ENCODE peak calls at places on chromosomes 13 and 19, in nine cellular contexts. N, H, V, U, B, O, K, C and A are unnamed samples.

GRCh38 chr13:79861731-79862130 is 380.8 kb downstream of the NDFIP2 start:
- DNase-seq in N (no peak), H (no peak), K (no peak), O (no peak), V (no peak), U (no peak), C (no peak), B (no peak), A (no peak)

GRCh38 chr13:37595162-37595561 is 3.4 kb downstream of the POSTN start:
- DNase-seq in B (no peak), H (no peak), O (no peak), V (no peak), U (no peak), C (peak), N (no peak), K (no peak), A (no peak)

GRCh38 chr13:47351798-47352197 is 454.9 kb upstream of the HTR2A start:
- DNase-seq in U (no peak), V (no peak), B (no peak), K (no peak), N (no peak), H (no peak), C (no peak), O (no peak), A (no peak)

GRCh38 chr19:1098177-1099051 is 3.2 kb upstream of the POLR2E start:
- DNase-seq in H (no peak), K (peak), C (no peak), O (no peak), N (peak), V (no peak), B (no peak), U (no peak), A (peak)

GRCh38 chr13:24313449-24313848 is 4.1 kb downstream of the C1QTNF9 start:
- DNase-seq in H (no peak), B (no peak), U (no peak), C (peak), K (no peak), N (peak), O (no peak), V (no peak), A (no peak)

GRCh38 chr19:3302755-3303154 is 63.6 kb upstream of the NFIC start:
- DNase-seq in O (no peak), B (no peak), C (peak), U (no peak), K (no peak), H (no peak), N (no peak), V (no peak), A (no peak)

GRCh38 chr19:51602189-51602854 is 27.9 kb downstream of the SIGLEC5 start:
- DNase-seq in C (peak), O (no peak), N (no peak), V (no peak), B (no peak), U (no peak), H (no peak), K (no peak), A (no peak)

GRCh38 chr19:42311612-42312160 is 1.4 kb upstream of the TMEM145 start:
- DNase-seq in N (no peak), H (no peak), V (no peak), O (no peak), B (no peak), C (peak), K (no peak), U (no peak), A (no peak)

GRCh38 chr13:48942131-48942530 is 33.6 kb upstream of the FNDC3A start:
- DNase-seq in O (no peak), U (no peak), V (no peak), B (no peak), N (peak), C (no peak), H (no peak), K (no peak), A (no peak)

GRCh38 chr19:45376045-45376724 is 5.8 kb upstream of the ERCC2 start:
- DNase-seq in O (peak), H (peak), N (peak), U (peak), K (no peak), V (no peak), C (peak), B (no peak), A (no peak)
- H3K27ac ChIP-seq in O (no peak), H (peak), N (peak), U (no peak), K (no peak), V (no peak), C (peak), B (no peak), A (no peak)

GRCh38 chr13:51626749-51627148 is 42.5 kb downstream of the WDFY2 start:
- DNase-seq in V (no peak), H (no peak), B (no peak), O (no peak), U (no peak), K (no peak), C (no peak), N (no peak), A (no peak)
- H3K27ac ChIP-seq in V (no peak), H (peak), B (peak), O (no peak), U (no peak), K (no peak), C (no peak), N (no peak), A (no peak)

GRCh38 chr13:32737679-32738078 is 151.4 kb downstream of the PDS5B start:
- DNase-seq in K (no peak), O (no peak), U (no peak), H (no peak), C (no peak), B (no peak), N (no peak), V (no peak), A (no peak)

GRCh38 chr13:32737111-32737571 is 150.9 kb downstream of the PDS5B start:
- DNase-seq in B (no peak), U (peak), N (no peak), C (no peak), V (no peak), K (no peak), O (no peak), H (no peak), A (no peak)

GRCh38 chr13:32734511-32734910 is 148.3 kb downstream of the PDS5B start:
- DNase-seq in C (no peak), V (no peak), N (peak), H (peak), K (no peak), U (no peak), B (no peak), O (no peak), A (no peak)

GRCh38 chr13:32736648-32737047 is 150.4 kb downstream of the PDS5B start:
- DNase-seq in B (no peak), V (no peak), H (no peak), N (no peak), K (no peak), O (no peak), C (no peak), U (no peak), A (no peak)

DNA sequence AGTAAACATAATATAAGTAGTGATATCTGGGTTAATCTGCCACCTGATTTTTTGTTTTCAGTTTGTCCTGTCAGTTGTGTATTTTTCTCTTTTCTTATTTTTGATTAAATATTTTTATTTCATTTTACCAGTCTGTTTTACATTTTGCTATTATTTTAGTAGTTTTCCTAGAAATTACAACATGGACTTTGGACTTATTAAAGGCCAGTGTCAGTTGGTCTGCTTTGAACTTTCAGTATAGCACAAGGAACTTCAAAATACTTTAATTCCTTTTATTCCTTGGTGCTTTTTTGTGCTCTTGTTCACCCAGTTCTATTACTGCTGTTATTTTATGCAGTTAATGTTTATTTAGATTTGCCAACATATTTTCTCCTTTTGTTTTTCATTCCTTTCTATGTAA is 149.6 kb downstream of the PDS5B start:
- DNase-seq in N (no peak), B (no peak), C (no peak), U (no peak), K (no peak), V (no peak), O (no peak), H (no peak), A (no peak)
- H3K27ac ChIP-seq in N (no peak), B (no peak), C (no peak), U (peak), K (peak), V (peak), O (no peak), H (no peak), A (no peak)

DNA sequence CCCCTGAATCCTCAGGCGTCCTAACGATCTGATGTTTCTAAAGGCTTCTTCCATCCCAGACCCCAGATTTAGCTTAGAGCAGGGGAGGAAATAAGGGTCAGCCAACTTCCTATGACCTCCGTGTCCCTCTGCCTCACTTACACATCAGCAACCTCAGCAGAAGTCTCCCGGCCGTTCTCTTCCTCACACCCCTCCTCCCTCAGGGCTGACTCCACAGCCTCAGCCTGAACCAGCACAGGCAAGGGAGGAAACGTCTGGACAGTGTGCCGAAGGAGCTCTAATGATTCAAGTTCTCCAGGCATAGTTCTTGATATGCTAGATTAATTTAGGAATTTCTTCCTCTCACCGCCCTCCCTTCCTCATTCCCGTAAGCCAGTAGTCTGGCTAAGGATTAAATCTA is 121.4 kb downstream of the NUFIP1 start:
- DNase-seq in H (no peak), O (peak), K (peak), C (no peak), N (no peak), U (no peak), B (no peak), V (no peak), A (no peak)
- H3K27ac ChIP-seq in H (no peak), O (no peak), K (no peak), C (no peak), N (no peak), U (peak), B (no peak), V (no peak), A (no peak)

GRCh38 chr19:32130241-32130753 is 215.1 kb upstream of the ZNF507 start:
- DNase-seq in O (no peak), V (no peak), N (no peak), K (no peak), C (no peak), H (no peak), U (peak), B (no peak), A (no peak)

GRCh38 chr19:32131037-32131436 is 214.4 kb upstream of the ZNF507 start:
- DNase-seq in V (no peak), K (no peak), H (no peak), O (no peak), C (no peak), N (no peak), B (no peak), U (no peak), A (no peak)

GRCh38 chr19:32124585-32124984 is 220.8 kb upstream of the ZNF507 start:
- DNase-seq in V (no peak), B (no peak), N (no peak), C (no peak), U (no peak), O (no peak), K (no peak), H (no peak), A (no peak)

GRCh38 chr19:32123355-32123940 is 222.0 kb upstream of the ZNF507 start:
- DNase-seq in K (no peak), O (no peak), U (no peak), C (no peak), H (no peak), N (no peak), B (no peak), V (no peak), A (no peak)

GRCh38 chr19:32129141-32129540 is 216.3 kb upstream of the ZNF507 start:
- DNase-seq in B (no peak), N (no peak), K (no peak), V (no peak), H (no peak), O (peak), C (no peak), U (no peak), A (no peak)
- H3K27ac ChIP-seq in B (no peak), N (no peak), K (no peak), V (no peak), H (no peak), O (no peak), C (no peak), U (no peak), A (no peak)

GRCh38 chr19:16157601-16158000 is 14.1 kb downstream of the HSH2D start:
- DNase-seq in U (no peak), C (no peak), O (no peak), N (no peak), K (peak), B (no peak), V (no peak), H (no peak), A (no peak)

GRCh38 chr19:16160943-16161560 is 12.3 kb downstream of the CIB3 start:
- DNase-seq in N (peak), H (no peak), K (no peak), U (no peak), V (no peak), C (no peak), O (no peak), B (no peak), A (no peak)

GRCh38 chr19:16160445-16160942 is 12.8 kb downstream of the CIB3 start:
- DNase-seq in N (no peak), C (no peak), U (no peak), B (no peak), V (no peak), O (no peak), H (no peak), K (no peak), A (no peak)

GRCh38 chr19:16161848-16162247 is 11.5 kb downstream of the CIB3 start:
- DNase-seq in K (no peak), U (no peak), O (no peak), B (no peak), V (no peak), H (peak), C (no peak), N (peak), A (no peak)

DNA sequence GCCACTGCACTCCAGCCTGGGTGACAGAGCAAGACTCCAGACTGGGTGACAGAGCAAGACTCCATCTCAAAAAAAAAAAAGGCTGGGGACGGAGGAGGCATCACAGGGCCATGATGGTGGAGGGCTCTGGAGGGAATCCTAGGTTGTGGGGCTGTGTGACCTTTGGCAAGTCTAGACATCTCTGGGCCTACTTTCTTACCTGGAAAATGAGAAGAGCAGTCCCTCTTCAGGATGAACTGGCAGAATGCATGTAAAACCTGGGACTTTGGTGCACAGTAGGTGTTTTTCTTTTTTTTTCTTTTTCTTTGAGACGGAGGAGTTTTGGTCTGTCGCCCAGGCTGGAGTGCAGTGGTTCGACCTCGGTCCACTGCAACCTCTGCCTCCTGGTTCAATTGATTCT is 13.7 kb downstream of the CIB3 start:
- DNase-seq in O (no peak), N (no peak), U (no peak), H (no peak), B (no peak), V (no peak), K (no peak), C (no peak), A (no peak)
- H3K27ac ChIP-seq in O (no peak), N (peak), U (no peak), H (no peak), B (no peak), V (no peak), K (no peak), C (no peak), A (no peak)

GRCh38 chr19:55406091-55406868 is 1.3 kb downstream of the UBE2S start:
- DNase-seq in B (no peak), C (no peak), V (no peak), O (no peak), H (no peak), N (no peak), U (no peak), K (no peak), A (no peak)
- H3K27ac ChIP-seq in B (peak), C (peak), V (no peak), O (no peak), H (peak), N (no peak), U (no peak), K (no peak), A (no peak)

DNA sequence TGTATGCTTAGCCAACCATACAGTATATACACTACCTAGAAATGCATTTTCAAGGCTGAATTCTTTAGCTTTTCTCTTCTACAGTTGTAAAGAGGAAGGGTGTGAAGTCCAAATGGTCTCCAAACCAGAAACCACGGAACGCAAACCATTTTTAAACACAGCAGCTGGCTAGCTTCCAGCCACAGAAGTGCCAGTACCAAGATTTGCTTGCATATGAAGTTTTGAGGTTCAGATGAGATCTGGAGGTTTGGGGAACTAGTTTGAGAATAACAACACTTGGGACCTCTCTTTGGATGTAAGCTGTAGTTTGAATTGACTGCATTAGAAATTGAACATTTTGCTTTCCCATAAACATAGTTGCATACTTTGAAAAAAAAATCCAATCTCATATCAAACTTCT is 1243.5 kb downstream of the EFNB2 start:
- DNase-seq in O (no peak), B (no peak), H (no peak), N (no peak), U (no peak), K (no peak), V (no peak), C (no peak), A (no peak)
- H3K27ac ChIP-seq in O (no peak), B (no peak), H (no peak), N (no peak), U (no peak), K (no peak), V (no peak), C (no peak), A (no peak)